ENCODE peak calls at places on chromosomes 1 and 21, in seven cellular contexts. F, S, H, N, E, V and P are unnamed samples. For H3K27me3, the result is how much of the 10 kb centered on the place peaks cover.

GRCh38 chr1:201019321-201019977 is 4.1 kb downstream of the KIF21B start:
- DNase-seq in N (peak), F (no peak), H (no peak), E (peak), V (peak), S (peak), P (peak)

GRCh38 chr1:159113783-159114182 is 37.2 kb upstream of the AIM2 start:
- DNase-seq in H (no peak), V (no peak), N (no peak), S (no peak), E (no peak), F (no peak), P (no peak)

GRCh38 chr1:161986328-161986727 is 37.3 kb downstream of the OLFML2B start:
- DNase-seq in F (no peak), E (no peak), S (peak), H (peak), V (no peak), N (no peak), P (no peak)

GRCh38 chr1:215523906-215524305 is 43.2 kb upstream of the KCTD3 start:
- DNase-seq in N (no peak), H (no peak), V (no peak), F (no peak), S (no peak), E (no peak), P (no peak)

GRCh38 chr1:171061425-171062143 is 29.1 kb upstream of the FMO3 start:
- DNase-seq in N (no peak), H (no peak), F (peak), E (no peak), V (no peak), S (no peak), P (no peak)

GRCh38 chr1:57411262-57411661 is 12.6 kb downstream of the DAB1 start:
- DNase-seq in H (no peak), S (no peak), N (no peak), V (no peak), E (no peak), F (no peak), P (no peak)

GRCh38 chr1:25771246-25772114 is 28.5 kb upstream of the SELENON start:
- DNase-seq in S (peak), V (no peak), N (peak), E (peak), H (no peak), F (no peak), P (peak)

GRCh38 chr21:15210235-15210678 is 145.5 kb upstream of the NRIP1 start:
- DNase-seq in V (peak), F (no peak), E (no peak), S (peak), N (no peak), H (peak), P (no peak)

GRCh38 chr1:62516600-62516999 is 79.8 kb downstream of the USP1 start:
- DNase-seq in H (no peak), N (no peak), F (no peak), E (no peak), S (no peak), V (no peak), P (no peak)

GRCh38 chr1:55696181-55696580 is 481.0 kb upstream of the USP24 start:
- DNase-seq in F (peak), N (no peak), E (no peak), S (no peak), V (no peak), H (peak), P (no peak)

GRCh38 chr1:221611930-221612777 is 129.7 kb downstream of the DUSP10 start:
- DNase-seq in S (peak), H (peak), N (peak), F (peak), V (peak), E (no peak), P (no peak)

GRCh38 chr1:11985851-11986250 is 5.6 kb downstream of the MFN2 start:
- DNase-seq in F (no peak), N (no peak), E (no peak), V (no peak), H (no peak), S (no peak), P (no peak)

GRCh38 chr21:29208666-29209059 is 78.2 kb downstream of the MAP3K7CL start:
- DNase-seq in S (no peak), V (no peak), N (no peak), E (no peak), F (peak), H (no peak), P (no peak)

GRCh38 chr1:227543283-227544066 is 19.9 kb upstream of the ZNF678 start:
- DNase-seq in N (no peak), F (no peak), V (no peak), E (no peak), H (no peak), S (no peak), P (no peak)

GRCh38 chr21:36860736-36861594 is 105.5 kb downstream of the HLCS start:
- DNase-seq in H (no peak), N (peak), S (no peak), V (peak), F (peak), E (no peak), P (no peak)

GRCh38 chr1:29875557-29876028 is 639.3 kb downstream of the PTPRU start:
- DNase-seq in S (no peak), V (no peak), H (no peak), N (no peak), F (no peak), E (no peak), P (no peak)

GRCh38 chr1:180267211-180267561 is 37.1 kb downstream of the LHX4 start:
- DNase-seq in N (no peak), S (no peak), H (peak), F (no peak), E (no peak), V (no peak), P (no peak)

GRCh38 chr1:116556289-116557006 is 14.4 kb downstream of the CD58 start:
- DNase-seq in E (peak), F (no peak), S (peak), N (peak), V (no peak), H (peak), P (peak)

GRCh38 chr1:43850599-43851233 is 82.9 kb upstream of the ARTN start:
- DNase-seq in F (no peak), V (no peak), H (no peak), E (no peak), N (no peak), S (no peak), P (no peak)

GRCh38 chr21:27813750-27814149 is 846.9 kb upstream of the ADAMTS5 start:
- DNase-seq in E (no peak), V (no peak), F (no peak), N (peak), S (peak), H (peak), P (no peak)

GRCh38 chr21:42062543-42063022 is 8.5 kb upstream of the UMODL1 start:
- DNase-seq in N (peak), F (no peak), H (no peak), E (peak), V (no peak), S (peak), P (peak)

GRCh38 chr1:205346956-205347574 is 9.7 kb downstream of the KLHDC8A start:
- DNase-seq in E (no peak), V (peak), H (no peak), F (no peak), S (no peak), N (no peak), P (no peak)

GRCh38 chr1:31987231-31987630 is 26.4 kb upstream of the KHDRBS1 start:
- DNase-seq in H (no peak), S (no peak), N (no peak), F (no peak), V (no peak), E (no peak), P (no peak)

GRCh38 chr1:164753521-164754077 is 194.6 kb downstream of the PBX1 start:
- DNase-seq in E (no peak), H (no peak), V (no peak), N (no peak), F (no peak), S (no peak), P (no peak)

GRCh38 chr1:32724678-32725594 is 22.4 kb upstream of the SYNC start:
- DNase-seq in V (peak), E (no peak), S (peak), H (no peak), F (peak), N (peak), P (no peak)

GRCh38 chr1:233393926-233394680 is 66.6 kb downstream of the MAP3K21 start:
- DNase-seq in E (no peak), F (no peak), V (no peak), N (no peak), H (no peak), S (no peak), P (no peak)

GRCh38 chr1:161792740-161793139 is 26.6 kb downstream of the ATF6 start:
- DNase-seq in F (peak), E (no peak), H (no peak), S (no peak), V (no peak), N (no peak), P (no peak)

GRCh38 chr1:232421143-232421796 is 208.7 kb downstream of the SIPA1L2 start:
- DNase-seq in S (no peak), V (no peak), F (no peak), N (no peak), H (no peak), E (no peak), P (no peak)

GRCh38 chr1:203077367-203077766 is 8.4 kb downstream of the MYOG start:
- DNase-seq in N (no peak), V (no peak), S (no peak), H (peak), E (no peak), F (no peak), P (no peak)

GRCh38 chr1:43853161-43853921 is 80.3 kb upstream of the ARTN start:
- DNase-seq in V (peak), F (no peak), N (peak), S (peak), H (peak), E (peak), P (no peak)

GRCh38 chr1:6207921-6208320 is 2.0 kb downstream of the RNF207 start:
- DNase-seq in S (no peak), E (no peak), V (no peak), N (no peak), F (no peak), H (no peak), P (no peak)

GRCh38 chr1:6207075-6207885 is 1.4 kb downstream of the RNF207 start:
- DNase-seq in N (no peak), H (no peak), S (no peak), V (no peak), E (no peak), F (no peak), P (no peak)

GRCh38 chr1:6210606-6211355 is 4.9 kb downstream of the RNF207 start:
- DNase-seq in S (no peak), E (no peak), F (no peak), V (no peak), H (no peak), N (no peak), P (no peak)

GRCh38 chr1:6209661-6210605 is 4.0 kb downstream of the RNF207 start:
- DNase-seq in H (no peak), N (peak), E (no peak), S (no peak), F (no peak), V (no peak), P (no peak)

DNA sequence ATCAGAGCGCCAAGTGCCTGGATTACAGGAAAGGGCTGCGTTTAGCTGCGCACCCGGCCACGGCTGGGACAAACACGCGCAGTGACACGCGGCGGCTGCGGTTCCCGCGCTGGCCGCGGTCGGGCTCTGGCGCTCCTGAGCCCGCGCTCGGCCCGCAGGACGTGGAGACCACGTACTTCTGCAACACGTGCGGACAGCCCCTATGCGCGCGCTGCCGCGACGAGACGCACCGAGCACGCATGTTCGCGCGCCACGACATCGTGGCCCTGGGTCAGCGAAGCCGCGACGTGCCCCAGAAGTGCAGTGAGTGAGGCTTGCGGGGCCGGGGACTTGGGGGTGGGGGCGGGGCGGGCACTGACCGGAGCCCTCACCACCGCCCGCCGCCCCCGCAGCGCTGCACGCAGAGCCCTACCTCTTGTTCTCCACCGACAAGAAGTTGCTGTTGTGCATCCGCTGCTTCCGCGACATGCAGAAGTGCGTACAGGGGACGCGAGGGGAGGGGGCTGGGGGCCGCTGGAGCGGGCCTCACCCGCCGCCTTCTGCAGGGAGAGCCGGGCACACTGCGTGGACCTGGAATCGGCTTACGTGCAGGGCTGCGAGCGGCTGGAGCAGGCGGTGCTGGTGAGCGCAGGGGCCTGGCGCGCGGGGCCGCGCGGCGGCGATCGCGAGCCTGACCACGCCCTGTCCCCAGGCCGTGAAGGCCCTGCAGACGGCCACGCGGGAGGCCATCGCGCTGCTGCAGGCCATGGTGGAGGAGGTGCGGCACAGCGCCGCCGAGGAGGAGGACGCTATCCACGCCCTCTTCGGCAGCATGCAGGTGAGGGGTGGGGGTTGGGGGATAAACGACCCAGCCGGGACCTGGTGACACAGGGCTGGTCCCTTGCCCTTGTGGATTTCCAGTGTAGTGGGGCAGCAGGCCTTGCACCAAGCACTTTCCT is 3.1 kb downstream of the RNF207 start:
- DNase-seq in N (peak), H (no peak), F (no peak), V (no peak), S (peak), E (no peak), P (no peak)
- H3K27me3 ChIP-seq in N (under half), H (under half), F (under half), V (under half), S (under half), E (under half), P (under half)

GRCh38 chr1:2078170-2078569 is 28.0 kb downstream of the PRKCZ start:
- DNase-seq in F (no peak), H (no peak), V (no peak), N (no peak), E (no peak), S (no peak), P (no peak)

GRCh38 chr1:2080140-2080539 is 29.9 kb downstream of the PRKCZ start:
- DNase-seq in E (no peak), F (no peak), H (no peak), N (no peak), S (no peak), V (no peak), P (no peak)

GRCh38 chr1:2081326-2081885 is 31.2 kb downstream of the PRKCZ start:
- DNase-seq in E (no peak), H (no peak), N (no peak), S (no peak), V (no peak), F (no peak), P (no peak)

GRCh38 chr1:2080884-2081283 is 30.7 kb downstream of the PRKCZ start:
- DNase-seq in E (no peak), F (no peak), H (no peak), N (no peak), V (no peak), S (no peak), P (no peak)

DNA sequence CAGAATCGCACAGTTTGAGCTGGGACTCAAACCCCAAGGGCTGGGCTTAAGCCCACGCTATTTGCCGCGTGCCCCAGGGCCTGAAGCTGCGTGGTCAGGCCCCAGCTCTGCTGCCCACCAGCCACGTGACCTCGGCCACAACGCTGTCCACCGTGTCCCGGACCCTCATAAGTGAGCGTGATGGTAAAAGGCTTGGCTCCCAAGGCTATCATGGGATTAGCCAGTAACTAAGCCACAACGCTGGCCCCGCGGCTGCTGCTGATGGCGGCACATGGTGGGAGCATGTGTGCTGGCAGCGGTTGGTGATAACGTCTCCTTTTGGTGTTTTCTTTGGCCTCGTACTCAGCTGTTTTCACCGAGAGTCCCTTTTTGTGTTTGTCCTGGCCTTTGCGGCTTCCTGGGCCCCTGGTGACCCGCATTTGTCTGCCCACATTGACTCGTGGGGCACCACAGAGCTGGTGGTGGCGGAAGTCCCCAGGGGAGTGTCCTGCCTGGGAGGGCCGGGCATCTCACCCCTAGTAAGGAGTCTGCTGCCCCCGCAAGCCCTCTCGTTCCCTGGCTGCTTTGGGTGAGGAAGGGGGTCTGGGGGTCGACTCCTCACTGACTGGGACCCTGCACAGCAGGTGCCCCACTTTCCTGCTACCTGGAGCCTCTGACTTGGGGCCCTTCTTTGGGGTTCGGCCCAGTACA is 29.3 kb downstream of the PRKCZ start:
- DNase-seq in S (no peak), F (no peak), N (no peak), V (no peak), E (no peak), H (no peak), P (no peak)
- H3K27ac ChIP-seq in S (no peak), F (no peak), N (no peak), V (no peak), E (no peak), H (no peak), P (no peak)

DNA sequence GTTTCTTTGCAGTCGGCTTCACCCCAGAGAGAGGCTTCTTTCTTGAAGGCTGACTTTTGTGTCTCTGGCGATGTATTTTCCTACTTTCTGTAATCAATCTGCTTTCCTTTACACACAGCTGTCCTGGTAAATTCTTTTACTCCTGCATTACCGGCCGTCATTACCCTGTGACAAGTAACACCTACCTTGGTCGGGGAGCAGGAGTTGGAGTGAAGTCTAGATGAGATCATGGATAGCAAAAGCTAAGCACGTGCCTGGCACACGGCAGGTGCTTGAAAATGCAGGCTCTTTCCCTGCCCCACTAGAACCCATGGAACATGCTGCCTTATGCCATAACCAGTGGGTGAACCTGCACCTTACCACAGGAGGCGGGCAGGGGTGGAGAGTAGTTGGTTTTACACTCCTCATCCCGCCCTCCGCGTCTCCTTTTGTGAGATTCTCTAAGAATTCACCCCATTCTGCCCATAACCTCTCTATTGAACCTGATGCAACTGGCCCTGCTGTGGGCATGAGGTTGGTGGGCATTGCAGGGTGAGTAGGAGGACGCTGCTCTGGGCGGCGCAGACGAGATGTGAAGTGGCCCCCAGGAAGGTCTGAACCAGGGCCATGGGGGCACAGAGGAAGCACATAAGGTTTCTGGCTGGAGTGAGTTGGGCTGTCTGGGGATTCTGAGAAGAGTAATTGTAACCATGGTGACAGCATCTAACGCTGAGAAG is 8.7 kb downstream of the PADI1 start:
- DNase-seq in H (no peak), E (no peak), F (no peak), V (no peak), S (no peak), N (no peak), P (no peak)
- H3K27me3 ChIP-seq in H (under half), E (under half), F (under half), V (under half), S (under half), N (under half), P (under half)

DNA sequence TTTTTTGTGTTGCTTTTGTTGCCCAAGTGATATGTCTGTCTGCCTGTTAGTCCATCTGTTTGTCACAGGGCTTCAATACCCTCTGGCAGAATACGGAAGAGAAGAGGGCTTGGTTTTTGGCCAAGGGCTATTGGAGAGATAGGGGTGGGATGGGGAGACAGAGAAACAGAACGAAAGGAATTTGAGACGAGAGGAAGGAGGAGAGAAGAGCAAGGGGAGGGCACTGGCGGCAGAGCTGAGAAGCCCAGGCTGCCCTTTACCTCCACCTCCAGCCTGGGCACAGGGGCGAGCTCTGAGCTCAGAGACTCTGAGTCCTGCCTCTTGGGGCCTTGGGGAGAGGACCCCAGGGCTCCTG is 33.7 kb upstream of the WASF2 start:
- DNase-seq in F (no peak), H (no peak), S (no peak), E (no peak), V (no peak), N (no peak), P (no peak)
- H3K27ac ChIP-seq in F (no peak), H (peak), S (peak), E (peak), V (peak), N (no peak), P (peak)